ENCODE peak calls at places on chromosome 10, in eight cellular contexts. P is CD8-positive, alpha-beta T cell; F is heart left ventricle; Y is brain microvascular endothelial cell; Q is hepatocyte; K is left ventricle myocardium inferior; N is fibroblast of lung; I is right atrium auricular region. E is an unnamed sample.

GRCh38 chr10:71272122-71272771 is 46.8 kb upstream of the SLC29A3 start:
- DNase-seq in P (no peak), Q (no peak), K (no peak), Y (peak), I (no peak), F (no peak), N (peak), E (no peak)

GRCh38 chr10:124728071-124728829 is 15.9 kb downstream of the FAM53B start:
- DNase-seq in I (no peak), Q (no peak), F (no peak), K (no peak), Y (no peak), N (peak), P (peak), E (no peak)

GRCh38 chr10:110368002-110368401 is 63.3 kb upstream of the SMNDC1 start:
- DNase-seq in F (no peak), I (no peak), N (no peak), K (no peak), Y (peak), P (no peak), Q (peak), E (no peak)

GRCh38 chr10:4074559-4075407 is 289.8 kb upstream of the KLF6 start:
- DNase-seq in F (peak), I (no peak), Y (peak), K (peak), N (no peak), P (no peak), Q (no peak), E (peak)

GRCh38 chr10:77036993-77037734 is 600.4 kb downstream of the KCNMA1 start:
- DNase-seq in I (no peak), K (no peak), P (no peak), F (no peak), Q (peak), Y (no peak), N (peak), E (no peak)

GRCh38 chr10:42734537-42734936 is 48.1 kb upstream of the BMS1 start:
- DNase-seq in Q (no peak), I (no peak), F (no peak), N (no peak), K (no peak), Y (no peak), P (no peak), E (no peak)

GRCh38 chr10:33509231-33509871 is 174.9 kb upstream of the NRP1 start:
- DNase-seq in Y (peak), Q (peak), F (no peak), I (peak), K (no peak), N (peak), P (no peak), E (peak)

GRCh38 chr10:43234471-43235041 is 32.3 kb downstream of the RASGEF1A start:
- DNase-seq in Y (no peak), P (no peak), Q (no peak), I (peak), K (peak), F (peak), N (no peak), E (no peak)

GRCh38 chr10:81564143-81564542 is 310.9 kb upstream of the NRG3 start:
- DNase-seq in K (no peak), Q (no peak), F (no peak), Y (no peak), I (no peak), N (no peak), P (no peak), E (no peak)

GRCh38 chr10:28593811-28594210 is 60.9 kb downstream of the WAC start:
- DNase-seq in K (no peak), I (no peak), N (no peak), P (no peak), Y (no peak), F (no peak), Q (no peak), E (no peak)

GRCh38 chr10:8056891-8057331 is 2.4 kb downstream of the GATA3 start:
- DNase-seq in N (no peak), Q (no peak), K (no peak), P (peak), Y (no peak), I (no peak), F (no peak), E (no peak)

GRCh38 chr10:69345402-69345801 is 67.1 kb downstream of the HK1 start:
- DNase-seq in I (no peak), P (no peak), N (no peak), Y (no peak), K (no peak), Q (no peak), F (no peak), E (no peak)

GRCh38 chr10:71805776-71806705 is 32.7 kb upstream of the VSIR start:
- DNase-seq in K (no peak), N (no peak), Y (peak), P (no peak), Q (peak), I (no peak), F (no peak), E (no peak)

GRCh38 chr10:46265981-46266505 is 20.8 kb upstream of the ANTXRL start:
- DNase-seq in F (peak), I (peak), Q (no peak), N (no peak), K (no peak), P (no peak), Y (no peak), E (no peak)

GRCh38 chr10:98446121-98446655 is 547 bp downstream of the HPS1 start:
- DNase-seq in Y (no peak), K (no peak), Q (peak), N (peak), I (no peak), F (no peak), P (peak), E (no peak)

GRCh38 chr10:112271982-112272381 is 11.2 kb upstream of the TECTB start:
- DNase-seq in N (peak), Y (peak), F (no peak), Q (no peak), K (no peak), P (no peak), I (no peak), E (no peak)

GRCh38 chr10:5760462-5760861 is 52.8 kb downstream of the GDI2 start:
- DNase-seq in I (no peak), Q (no peak), Y (no peak), K (no peak), F (no peak), N (no peak), P (no peak), E (no peak)

GRCh38 chr10:70283445-70284399 is at the start of gene NPFFR1:
- DNase-seq in F (no peak), K (no peak), Y (no peak), N (no peak), P (no peak), Q (peak), I (no peak), E (no peak)

GRCh38 chr10:100341953-100342626 is 4.9 kb upstream of the SCD start:
- DNase-seq in K (no peak), N (peak), Y (peak), F (peak), Q (peak), I (no peak), P (peak), E (no peak)

GRCh38 chr10:62735464-62736188 is 68.9 kb upstream of the ADO start:
- DNase-seq in N (peak), Q (no peak), P (no peak), Y (peak), K (no peak), F (no peak), I (no peak), E (no peak)

GRCh38 chr10:129627442-129627841 is 160.4 kb downstream of the MGMT start:
- DNase-seq in I (no peak), N (no peak), Q (no peak), F (no peak), P (no peak), K (no peak), Y (no peak), E (no peak)

GRCh38 chr10:97278491-97278989 is 13.9 kb downstream of the ARHGAP19 start:
- DNase-seq in F (no peak), N (peak), Y (peak), I (no peak), K (no peak), Q (peak), P (no peak), E (no peak)

GRCh38 chr10:101467286-101467770 is 113.4 kb downstream of the BTRC start:
- DNase-seq in Q (peak), N (peak), K (no peak), I (no peak), F (peak), Y (peak), P (peak), E (peak)

GRCh38 chr10:124262971-124263370 is 155.8 kb downstream of the OAT start:
- DNase-seq in P (no peak), N (no peak), I (no peak), Y (no peak), F (no peak), Q (no peak), K (no peak), E (no peak)

GRCh38 chr10:2980791-2981360 is 86.5 kb upstream of the PFKP start:
- DNase-seq in K (no peak), F (no peak), Q (no peak), I (no peak), N (peak), P (no peak), Y (peak), E (peak)
- H3K27ac ChIP-seq in K (no peak), F (no peak), Q (no peak), I (no peak), N (peak), P (no peak), Y (peak), E (peak)

GRCh38 chr10:114304017-114304565 is 65.0 kb downstream of the VWA2 start:
- DNase-seq in F (peak), K (peak), Y (peak), Q (peak), N (peak), I (peak), P (peak), E (no peak)

GRCh38 chr10:114300036-114300645 is 61.1 kb downstream of the VWA2 start:
- DNase-seq in N (no peak), F (no peak), P (no peak), K (no peak), Y (no peak), I (no peak), Q (no peak), E (no peak)

GRCh38 chr10:114301177-114301576 is 62.1 kb downstream of the VWA2 start:
- DNase-seq in N (no peak), Y (no peak), I (no peak), P (no peak), K (no peak), Q (no peak), F (no peak), E (peak)

GRCh38 chr10:114303556-114303955 is 64.5 kb downstream of the VWA2 start:
- DNase-seq in Q (no peak), N (no peak), Y (no peak), F (no peak), I (no peak), P (no peak), K (no peak), E (no peak)

DNA sequence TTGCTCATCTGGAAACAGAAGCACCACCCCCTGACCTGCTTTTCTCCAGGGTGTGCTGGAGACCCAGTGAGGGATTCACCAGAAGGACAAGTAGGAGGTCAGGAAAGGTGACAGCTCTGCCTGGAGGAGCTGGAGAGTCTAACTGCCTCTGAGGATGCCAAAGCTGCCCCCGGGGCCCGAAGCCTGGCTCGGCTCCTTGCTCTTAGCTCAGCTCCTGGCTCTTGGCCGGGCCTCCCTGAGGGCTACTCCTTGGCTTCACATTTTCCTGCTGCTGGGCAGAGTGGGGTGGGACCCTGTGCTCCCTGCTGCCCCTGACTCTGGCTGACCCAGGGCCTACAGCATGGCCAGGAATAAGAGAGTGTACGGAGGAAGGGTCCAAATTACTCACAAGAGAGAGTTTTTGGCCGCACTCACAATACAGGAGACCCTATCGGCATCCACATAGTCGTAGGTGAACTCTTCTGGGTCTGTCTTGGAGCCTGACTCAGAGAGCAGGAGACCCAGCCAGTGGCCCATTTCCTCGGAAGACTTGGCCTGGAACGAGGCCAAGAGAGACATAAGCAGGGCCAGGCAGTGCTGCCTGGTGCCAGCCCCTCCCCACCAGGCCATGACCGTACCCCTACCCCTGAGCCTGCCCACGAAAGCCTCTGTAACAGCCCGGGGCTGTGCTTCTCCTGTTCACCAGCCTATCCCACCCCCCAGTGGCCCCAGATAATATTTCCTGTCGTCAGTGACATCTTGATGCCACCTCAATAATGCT is 63.1 kb downstream of the VWA2 start:
- DNase-seq in I (no peak), K (no peak), N (no peak), P (no peak), F (no peak), Q (no peak), Y (peak), E (no peak)
- H3K27ac ChIP-seq in I (no peak), K (no peak), N (no peak), P (no peak), F (no peak), Q (no peak), Y (no peak), E (no peak)

DNA sequence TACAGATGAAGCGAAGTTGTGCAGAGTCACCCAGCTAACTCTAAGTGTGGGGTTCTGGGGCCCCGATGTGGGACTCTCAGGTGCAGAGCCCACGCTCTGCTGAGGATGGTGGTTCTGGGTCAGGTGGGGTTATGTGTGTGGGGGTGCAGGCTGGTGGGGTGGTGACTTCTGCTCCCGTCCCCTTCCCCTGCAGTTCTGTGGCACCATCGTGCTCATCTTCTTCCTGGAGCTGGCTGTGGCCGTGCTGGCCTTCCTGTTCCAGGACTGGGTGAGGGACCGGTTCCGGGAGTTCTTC is 28.6 kb upstream of the SH2D4B start:
- DNase-seq in N (no peak), F (no peak), Y (no peak), K (no peak), I (no peak), P (no peak), Q (no peak), E (no peak)
- H3K27ac ChIP-seq in N (no peak), F (peak), Y (peak), K (peak), I (peak), P (no peak), Q (no peak), E (peak)

GRCh38 chr10:35211390-35211789 is 84.7 kb downstream of the CREM start:
- DNase-seq in K (no peak), Q (no peak), I (no peak), N (no peak), Y (no peak), F (no peak), P (no peak), E (no peak)
- H3K27ac ChIP-seq in K (peak), Q (no peak), I (no peak), N (no peak), Y (no peak), F (no peak), P (no peak), E (no peak)

GRCh38 chr10:131978851-131979250 is 2.9 kb downstream of the BNIP3 start:
- DNase-seq in N (no peak), I (no peak), P (no peak), Y (no peak), F (no peak), K (no peak), Q (no peak), E (no peak)
- H3K27ac ChIP-seq in N (no peak), I (no peak), P (no peak), Y (no peak), F (no peak), K (peak), Q (peak), E (no peak)

GRCh38 chr10:120212275-120212674 is 244.8 kb upstream of the PLPP4 start:
- DNase-seq in P (no peak), Q (no peak), N (no peak), K (no peak), Y (no peak), I (no peak), F (no peak), E (no peak)
- H3K27ac ChIP-seq in P (no peak), Q (no peak), N (no peak), K (no peak), Y (no peak), I (no peak), F (no peak), E (no peak)

GRCh38 chr10:119370046-119370770 is 162.8 kb downstream of the GRK5 start:
- DNase-seq in I (peak), Q (peak), F (peak), Y (peak), N (peak), P (no peak), K (peak), E (no peak)
- H3K27ac ChIP-seq in I (peak), Q (peak), F (peak), Y (peak), N (peak), P (no peak), K (peak), E (peak)

GRCh38 chr10:48363617-48364355 is 57.3 kb downstream of the MAPK8 start:
- DNase-seq in I (no peak), P (no peak), K (no peak), F (peak), Y (peak), N (peak), Q (peak), E (no peak)
- H3K27ac ChIP-seq in I (no peak), P (no peak), K (peak), F (no peak), Y (peak), N (no peak), Q (no peak), E (peak)

GRCh38 chr10:79409038-79410035 is 36.1 kb downstream of the ZCCHC24 start:
- DNase-seq in N (no peak), Q (no peak), I (no peak), Y (no peak), F (no peak), P (no peak), K (no peak), E (no peak)
- H3K27ac ChIP-seq in N (no peak), Q (peak), I (no peak), Y (no peak), F (no peak), P (no peak), K (no peak), E (no peak)

GRCh38 chr10:95464280-95464679 is 96.9 kb downstream of the SORBS1 start:
- DNase-seq in N (no peak), Y (no peak), F (no peak), P (no peak), K (no peak), I (no peak), Q (no peak), E (no peak)
- H3K27ac ChIP-seq in N (no peak), Y (no peak), F (peak), P (no peak), K (peak), I (peak), Q (no peak), E (no peak)

E was measured in epithelial cell of prostate.